ENCODE peak calls at places on chromosomes 16 and 17, in five cellular contexts. Q is GM12878, O is H1, T is HepG2, I is K562. V is an unnamed sample.
A peak's percentile ranks its signal among the peaks of the same experiment; 100 is the strongest.

GRCh38 chr16:69106491-69107291 is 1.2 kb downstream of the HAS3 start:
- DNase-seq in Q (no peak), O (no peak), T (no peak), I (peak; percentile 26), V (peak; percentile 82)

GRCh38 chr16:7183768-7184167 is 148.9 kb upstream of the RBFOX1 start:
- DNase-seq in Q (no peak), O (no peak), T (no peak), I (no peak), V (no peak)

GRCh38 chr16:55542459-55543082 is 23.9 kb upstream of the CAPNS2 start:
- DNase-seq in Q (no peak), O (no peak), T (no peak), I (no peak), V (no peak)

GRCh38 chr17:9445424-9445823 is 130.2 kb downstream of the STX8 start:
- DNase-seq in Q (no peak), O (no peak), T (no peak), I (no peak), V (no peak)

GRCh38 chr17:28712037-28712704 is 483 bp upstream of the PROCA1 start:
- DNase-seq in Q (no peak), O (no peak), T (no peak), I (peak; percentile 78), V (no peak)

GRCh38 chr16:66057056-66057455 is 309.4 kb upstream of the CDH5 start:
- DNase-seq in Q (no peak), O (no peak), T (no peak), I (no peak), V (no peak)

GRCh38 chr16:13940397-13940933 is 20.5 kb downstream of the ERCC4 start:
- DNase-seq in Q (no peak), O (no peak), T (peak; percentile 41), I (no peak), V (peak; percentile 24)

GRCh38 chr17:75771334-75772281 is 6.6 kb upstream of the GALK1 start:
- DNase-seq in Q (no peak), O (no peak), T (peak; percentile 56), I (no peak), V (no peak)

GRCh38 chr17:75689441-75689873 is 22.3 kb downstream of the SAP30BP start:
- DNase-seq in Q (peak; percentile 60), O (no peak), T (no peak), I (no peak), V (no peak)

GRCh38 chr16:69861276-69862030 is 89.7 kb upstream of the CLEC18A start:
- DNase-seq in Q (no peak), O (no peak), T (no peak), I (no peak), V (no peak)

GRCh38 chr17:78484300-78485159 is 92.7 kb downstream of the DNAH17 start:
- DNase-seq in Q (no peak), O (no peak), T (no peak), I (peak; percentile 98), V (no peak)

GRCh38 chr17:19013806-19014627 is 9.5 kb upstream of the FAM83G start:
- DNase-seq in Q (no peak), O (no peak), T (no peak), I (no peak), V (no peak)

GRCh38 chr17:77488531-77489238 is 347.9 kb downstream of the SEC14L1 start:
- DNase-seq in Q (no peak), O (no peak), T (no peak), I (no peak), V (no peak)

GRCh38 chr17:13640559-13640958 is 38.8 kb upstream of the HS3ST3A1 start:
- DNase-seq in Q (no peak), O (no peak), T (no peak), I (no peak), V (no peak)

GRCh38 chr17:13643196-13643595 is 41.5 kb upstream of the HS3ST3A1 start:
- DNase-seq in Q (no peak), O (no peak), T (no peak), I (no peak), V (no peak)

GRCh38 chr17:13642188-13642587 is 40.5 kb upstream of the HS3ST3A1 start:
- DNase-seq in Q (no peak), O (no peak), T (no peak), I (no peak), V (no peak)

GRCh38 chr17:13635951-13636350 is 34.2 kb upstream of the HS3ST3A1 start:
- DNase-seq in Q (no peak), O (no peak), T (no peak), I (no peak), V (no peak)

GRCh38 chr17:13638855-13639458 is 37.2 kb upstream of the HS3ST3A1 start:
- DNase-seq in Q (no peak), O (no peak), T (no peak), I (no peak), V (no peak)
- TF ChIP-seq TAF1 in Q (no peak), O (no peak), T (no peak), I (no peak), V (no peak)

GRCh38 chr17:27496005-27496404 is 39.8 kb downstream of the KSR1 start:
- DNase-seq in Q (no peak), O (no peak), T (no peak), I (no peak), V (no peak)
- H3K4me2 ChIP-seq in Q (peak overlapping the region; percentile 87), O (peak overlapping the region; percentile 1), T (peak overlapping the region; percentile 94), I (no peak overlapping the region), V (no peak overlapping the region)

GRCh38 chr16:64394061-64394460 is 727.8 kb downstream of the CDH11 start:
- DNase-seq in Q (no peak), O (no peak), T (no peak), I (no peak), V (no peak)

GRCh38 chr16:64397042-64397441 is 724.8 kb downstream of the CDH11 start:
- DNase-seq in Q (no peak), O (no peak), T (no peak), I (no peak), V (no peak)

GRCh38 chr16:64392456-64392855 is 729.4 kb downstream of the CDH11 start:
- DNase-seq in Q (no peak), O (no peak), T (no peak), I (no peak), V (no peak)

GRCh38 chr16:64390102-64390501 is 731.8 kb downstream of the CDH11 start:
- DNase-seq in Q (no peak), O (no peak), T (no peak), I (no peak), V (no peak)

DNA sequence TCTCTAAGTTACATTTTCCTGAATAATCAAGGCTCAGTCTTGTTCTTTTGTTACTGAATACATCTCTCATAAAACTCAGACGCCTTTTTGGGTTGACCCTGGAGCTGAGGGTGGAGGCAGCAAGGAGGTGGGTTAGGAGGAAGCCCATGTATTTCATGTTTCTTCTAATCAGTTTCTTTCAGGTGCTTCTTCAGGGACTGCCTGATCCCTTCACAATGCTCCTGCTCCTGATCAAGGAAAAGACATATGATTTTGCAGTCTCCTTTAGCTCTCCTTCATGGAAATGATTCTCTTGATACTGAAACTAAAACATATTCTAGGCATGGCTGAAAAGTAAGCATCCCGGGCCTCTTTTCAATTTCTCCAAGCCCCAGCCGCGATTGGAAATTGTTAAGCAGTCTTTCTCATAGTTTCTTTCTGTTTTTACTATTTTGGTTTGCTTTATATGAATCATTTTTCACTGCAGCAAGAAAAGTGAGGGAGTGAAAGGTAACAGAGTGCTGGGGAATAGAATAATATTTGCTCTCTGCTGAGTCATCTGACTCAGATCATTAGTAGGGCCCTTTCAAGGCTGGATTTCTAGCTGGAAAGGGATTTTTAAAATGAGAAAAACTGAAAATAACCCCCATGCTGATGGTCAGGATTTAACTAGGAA is 730.7 kb downstream of the CDH11 start:
- DNase-seq in Q (no peak), O (no peak), T (peak; percentile 21), I (no peak), V (no peak)
- TF ChIP-seq TAF1 in Q (no peak), O (no peak), T (no peak), I (no peak), V (no peak)

GRCh38 chr17:80203448-80204092 is 16.6 kb downstream of the SGSH start:
- DNase-seq in Q (no peak), O (no peak), T (no peak), I (no peak), V (no peak)
- H3K4me2 ChIP-seq in Q (no peak overlapping the region), O (no peak overlapping the region), T (no peak overlapping the region), I (no peak overlapping the region), V (no peak overlapping the region)

GRCh38 chr17:63837480-63837879 is 5.0 kb downstream of the SMARCD2 start:
- DNase-seq in Q (no peak), O (no peak), T (no peak), I (no peak), V (no peak)
- TF ChIP-seq TAF1 in Q (no peak), O (no peak), T (no peak), I (no peak), V (no peak)

GRCh38 chr17:49209061-49209571 is 1.3 kb downstream of the GNGT2 start:
- DNase-seq in Q (no peak), O (no peak), T (no peak), I (no peak), V (peak; percentile 17)
- H3K4me2 ChIP-seq in Q (peak overlapping the region; percentile 94), O (peak overlapping the region; percentile 59), T (no peak overlapping the region), I (no peak overlapping the region), V (peak overlapping the region; percentile 71)

V was measured in SK-N-SH.